ENCODE peak calls at places on chromosome 21, in four cellular contexts. Q, E, U and N are unnamed samples.

GRCh38 chr21:32878654-32879053 is 107.1 kb upstream of the PAXBP1 start:
- DNase-seq in Q (no peak), E (no peak), U (no peak), N (no peak)

GRCh38 chr21:17371470-17371869 is 141.4 kb upstream of the CXADR start:
- DNase-seq in Q (no peak), E (no peak), U (no peak), N (no peak)

GRCh38 chr21:42107881-42108553 is 36.9 kb downstream of the UMODL1 start:
- DNase-seq in Q (peak; percentile 45), E (peak; percentile 69), U (peak; percentile 78), N (peak; percentile 75)

GRCh38 chr21:45365608-45366241 is 39.2 kb upstream of the COL18A1 start:
- DNase-seq in Q (no peak), E (no peak), U (peak; percentile 62), N (no peak)

GRCh38 chr21:45545691-45546531 is 3.7 kb upstream of the SLC19A1 start:
- DNase-seq in Q (no peak), E (no peak), U (peak; percentile 22), N (peak; percentile 1)

GRCh38 chr21:31594726-31595125 is 64.8 kb upstream of the SOD1 start:
- DNase-seq in Q (no peak), E (no peak), U (no peak), N (no peak)

GRCh38 chr21:36705679-36706481 is 7.0 kb downstream of the SIM2 start:
- DNase-seq in Q (no peak), E (no peak), U (no peak), N (no peak)

GRCh38 chr21:44574457-44575306 is 1.2 kb downstream of the KRTAP10-4 start:
- DNase-seq in Q (no peak), E (no peak), U (no peak), N (no peak)

GRCh38 chr21:16342932-16343331 is 613.1 kb downstream of the USP25 start:
- DNase-seq in Q (no peak), E (no peak), U (no peak), N (no peak)

GRCh38 chr21:45617021-45617930 is 26.2 kb upstream of the PCBP3 start:
- DNase-seq in Q (no peak), E (peak; percentile 38), U (no peak), N (no peak)

GRCh38 chr21:23977971-23978370 is 1629.3 kb downstream of the MRPL39 start:
- DNase-seq in Q (no peak), E (no peak), U (no peak), N (no peak)

GRCh38 chr21:46012154-46012553 is 30.6 kb downstream of the COL6A1 start:
- DNase-seq in Q (no peak), E (no peak), U (no peak), N (no peak)

GRCh38 chr21:25887646-25888321 is 153.0 kb downstream of the GABPA start:
- DNase-seq in Q (no peak), E (no peak), U (no peak), N (no peak)

GRCh38 chr21:33767960-33768359 is 125.7 kb downstream of the ITSN1 start:
- DNase-seq in Q (no peak), E (no peak), U (no peak), N (no peak)

GRCh38 chr21:23223882-23224281 is 2225.7 kb downstream of the NCAM2 start:
- DNase-seq in Q (no peak), E (no peak), U (no peak), N (no peak)

GRCh38 chr21:28239345-28239744 is 753.3 kb downstream of the LTN1 start:
- DNase-seq in Q (no peak), E (no peak), U (no peak), N (no peak)

GRCh38 chr21:39502631-39503030 is 50.9 kb downstream of the SH3BGR start:
- DNase-seq in Q (no peak), E (no peak), U (no peak), N (no peak)